ENCODE peak calls at places on chromosomes 7 and 10, in nine cellular contexts. U is H54; X is NT2/D1; I is right cardiac atrium; V is NCI-H446 treated with DMSO at 0.1 percent for 48 hours; R is astrocyte of the cerebellum; S is Kasumi-1; W is stimulated activated CD8-positive, alpha-beta memory T cell treated with anti-CD3 and anti-CD28 coated beads, Interleukin-7, amount 100 ng/mL, for 4 hours; O is CD8-positive, alpha-beta T cell. T is an unnamed sample.

GRCh38 chr10:73096041-73096451 is 620 bp downstream of the P4HA1 start:
- DNase-seq in I (peak; percentile 76), W (peak; percentile 49), O (peak; percentile 55), V (no peak), S (peak; percentile 72), U (peak; percentile 53), X (peak; percentile 50), R (no peak), T (peak; percentile 68)

GRCh38 chr10:78304091-78305045 is 270.7 kb downstream of the RPS24 start:
- DNase-seq in X (no peak), U (no peak), S (no peak), I (no peak), R (no peak), W (no peak), V (no peak), O (no peak), T (no peak)

GRCh38 chr10:82883588-82883987 is 1008.6 kb downstream of the NRG3 start:
- DNase-seq in R (no peak), V (no peak), X (no peak), W (no peak), O (no peak), I (no peak), U (no peak), S (no peak), T (no peak)

GRCh38 chr10:132866601-132867381 is 75.6 kb downstream of the CFAP46 start:
- DNase-seq in O (no peak), X (no peak), U (no peak), I (peak; percentile 3), V (no peak), W (no peak), R (no peak), S (no peak), T (peak; percentile 7)

GRCh38 chr7:84452618-84453017 is 258.0 kb upstream of the SEMA3A start:
- DNase-seq in V (no peak), O (no peak), X (no peak), S (no peak), W (no peak), I (no peak), R (no peak), U (no peak), T (no peak)

GRCh38 chr7:157775021-157775559 is 438.3 kb downstream of the DNAJB6 start:
- DNase-seq in R (no peak), I (no peak), X (no peak), S (no peak), O (no peak), W (no peak), U (no peak), V (no peak), T (no peak)

GRCh38 chr7:46363688-46364087 is 442.6 kb upstream of the IGFBP3 start:
- DNase-seq in S (no peak), O (no peak), W (no peak), U (no peak), I (no peak), R (no peak), X (no peak), V (no peak), T (no peak)

GRCh38 chr10:126063353-126063791 is 167.0 kb downstream of the FANK1 start:
- DNase-seq in O (no peak), X (no peak), W (no peak), V (no peak), U (no peak), R (peak; percentile 87), S (no peak), I (no peak), T (no peak)

GRCh38 chr10:132685121-132685891 is 100.6 kb downstream of the NKX6-2 start:
- DNase-seq in I (peak; percentile 91), O (no peak), U (peak; percentile 82), W (no peak), S (no peak), X (no peak), R (no peak), V (no peak), T (peak; percentile 20)

GRCh38 chr7:39453743-39454355 is 112.4 kb upstream of the YAE1 start:
- DNase-seq in I (no peak), R (peak; percentile 4), S (peak; percentile 79), O (peak; percentile 38), U (peak; percentile 70), V (no peak), X (peak; percentile 81), W (peak; percentile 24), T (no peak)

GRCh38 chr10:103265712-103266329 is 11.1 kb upstream of the INA start:
- DNase-seq in W (no peak), V (no peak), X (peak; percentile 64), R (peak; percentile 77), U (no peak), O (no peak), I (peak; percentile 58), S (peak; percentile 61), T (no peak)

GRCh38 chr10:80684217-80684616 is 146.5 kb downstream of the SH2D4B start:
- DNase-seq in I (no peak), O (no peak), X (no peak), S (no peak), R (no peak), V (no peak), U (no peak), W (no peak), T (no peak)

GRCh38 chr7:2002561-2003450 is 229.9 kb downstream of the MAD1L1 start:
- DNase-seq in U (no peak), V (no peak), O (no peak), S (no peak), R (no peak), W (no peak), I (peak; percentile 6), X (no peak), T (peak; percentile 11)

GRCh38 chr10:95236068-95236903 is 42.2 kb downstream of the ACSM6 start:
- DNase-seq in U (no peak), O (no peak), X (no peak), S (no peak), V (no peak), R (peak; percentile 56), W (no peak), I (no peak), T (no peak)

GRCh38 chr7:146486519-146486918 is 369.9 kb downstream of the CNTNAP2 start:
- DNase-seq in O (no peak), R (no peak), W (no peak), V (peak; percentile 98), U (no peak), I (no peak), X (no peak), S (no peak), T (no peak)

GRCh38 chr7:28239823-28240204 is 59.2 kb upstream of the JAZF1 start:
- DNase-seq in S (peak; percentile 32), O (no peak), W (no peak), U (no peak), X (no peak), R (no peak), V (no peak), I (no peak), T (no peak)

GRCh38 chr7:46972205-46972604 is 609.7 kb downstream of the TNS3 start:
- DNase-seq in X (no peak), I (no peak), O (no peak), S (no peak), W (no peak), U (peak; percentile 19), V (no peak), R (peak; percentile 43), T (no peak)

GRCh38 chr7:20223356-20223755 is 6.2 kb upstream of the MACC1 start:
- DNase-seq in X (no peak), W (no peak), U (no peak), R (no peak), S (no peak), I (no peak), V (no peak), O (no peak), T (no peak)

GRCh38 chr10:70074147-70074546 is 21.5 kb downstream of the MACROH2A2 start:
- DNase-seq in S (no peak), V (no peak), W (no peak), R (no peak), X (no peak), I (no peak), O (no peak), U (no peak), T (no peak)

GRCh38 chr7:135799881-135800280 is 51.3 kb upstream of the FAM180A start:
- DNase-seq in W (no peak), U (no peak), R (no peak), V (no peak), I (no peak), X (no peak), S (no peak), O (no peak), T (no peak)

GRCh38 chr7:116426428-116427156 is 72.9 kb upstream of the CAV2 start:
- DNase-seq in I (no peak), X (peak; percentile 11), W (no peak), O (no peak), V (no peak), U (peak; percentile 9), S (no peak), R (peak; percentile 29), T (no peak)

GRCh38 chr10:84613336-84614021 is 285.1 kb downstream of the CCSER2 start:
- DNase-seq in I (no peak), U (peak; percentile 54), S (peak; percentile 2), R (peak; percentile 23), X (peak; percentile 56), V (peak; percentile 35), O (no peak), W (no peak), T (no peak)

GRCh38 chr7:37491919-37492694 is 43.4 kb upstream of the ELMO1 start:
- DNase-seq in R (no peak), I (no peak), W (no peak), U (no peak), X (no peak), V (no peak), O (no peak), S (no peak), T (no peak)

GRCh38 chr7:27424749-27425148 is 182.1 kb downstream of the EVX1 start:
- DNase-seq in I (no peak), U (no peak), W (no peak), S (no peak), R (no peak), X (no peak), O (no peak), V (no peak), T (no peak)

GRCh38 chr7:46515844-46516590 is 594.9 kb upstream of the IGFBP3 start:
- DNase-seq in R (no peak), W (no peak), V (no peak), S (no peak), X (no peak), O (no peak), I (no peak), U (no peak), T (no peak)

GRCh38 chr7:130490287-130490686 is 1.6 kb upstream of the MEST start:
- DNase-seq in S (no peak), I (no peak), U (no peak), X (no peak), O (no peak), W (no peak), R (no peak), V (peak; percentile 42), T (no peak)

GRCh38 chr10:48598936-48599829 is 5.7 kb downstream of the ARHGAP22 start:
- DNase-seq in V (no peak), W (no peak), O (no peak), X (no peak), S (no peak), I (no peak), U (no peak), R (no peak), T (no peak)

GRCh38 chr10:102509387-102509786 is 5.6 kb downstream of the SUFU start:
- DNase-seq in W (no peak), U (no peak), V (no peak), R (no peak), I (no peak), O (no peak), S (peak; percentile 78), X (no peak), T (no peak)

GRCh38 chr10:62183442-62183841 is 85.2 kb downstream of the RTKN2 start:
- DNase-seq in I (no peak), V (no peak), U (no peak), W (peak; percentile 36), O (peak; percentile 20), R (no peak), S (no peak), X (no peak), T (no peak)

GRCh38 chr10:72328829-72329204 is 25.9 kb downstream of the DNAJB12 start:
- DNase-seq in S (no peak), O (no peak), X (no peak), W (no peak), U (no peak), I (no peak), R (no peak), V (no peak), T (no peak)

T was measured in left ventricle myocardium inferior.